ENCODE peak calls at places on chromosomes 4 and X, in nine cellular contexts. M, K, G, L, W, T, Q, C and H are unnamed samples.

GRCh38 chr4:122898370-122899150 is 23.8 kb downstream of the NUDT6 start:
- DNase-seq in M (no peak), K (no peak), G (no peak), L (no peak), W (no peak), T (no peak), Q (peak), C (no peak), H (peak)

GRCh38 chrX:12526296-12526695 is 264.9 kb upstream of the PRPS2 start:
- DNase-seq in M (no peak), K (no peak), G (no peak), L (no peak), W (no peak), T (no peak), Q (no peak), C (no peak), H (no peak)

GRCh38 chrX:19739683-19740082 is 147.7 kb downstream of the SH3KBP1 start:
- DNase-seq in M (peak), K (peak), G (peak), L (peak), W (peak), T (peak), Q (peak), C (no peak), H (peak)

GRCh38 chr4:122584517-122584916 is 36.3 kb downstream of the IL21 start:
- DNase-seq in M (no peak), K (no peak), G (no peak), L (no peak), W (peak), T (peak), Q (peak), C (no peak), H (peak)

GRCh38 chrX:100659431-100660137 is 15.6 kb downstream of the SRPX2 start:
- DNase-seq in M (no peak), K (no peak), G (no peak), L (no peak), W (no peak), T (no peak), Q (no peak), C (no peak), H (no peak)

GRCh38 chr4:10024303-10024702 is 3.0 kb upstream of the SLC2A9 start:
- DNase-seq in M (no peak), K (peak), G (no peak), L (no peak), W (no peak), T (no peak), Q (no peak), C (no peak), H (no peak)

GRCh38 chrX:45006002-45006800 is 133.2 kb downstream of the KDM6A start:
- DNase-seq in M (no peak), K (no peak), G (no peak), L (no peak), W (no peak), T (no peak), Q (peak), C (no peak), H (peak)

GRCh38 chrX:143837444-143837843 is 46.4 kb upstream of the UBE2NL start:
- DNase-seq in M (no peak), K (no peak), G (no peak), L (no peak), W (no peak), T (no peak), Q (no peak), C (no peak), H (no peak)

GRCh38 chr4:67106846-67107467 is 438.3 kb downstream of the CENPC start:
- DNase-seq in M (no peak), K (no peak), G (no peak), L (no peak), W (no peak), T (no peak), Q (no peak), C (no peak), H (peak)

GRCh38 chrX:130097507-130098201 is 12.6 kb downstream of the ELF4 start:
- DNase-seq in M (peak), K (no peak), G (peak), L (no peak), W (no peak), T (no peak), Q (no peak), C (no peak), H (no peak)

GRCh38 chr4:20430555-20430954 is 178.8 kb downstream of the SLIT2 start:
- DNase-seq in M (no peak), K (no peak), G (no peak), L (no peak), W (no peak), T (no peak), Q (peak), C (no peak), H (peak)

GRCh38 chr4:176150283-176150682 is 45.1 kb downstream of the SPATA4 start:
- DNase-seq in M (peak), K (no peak), G (no peak), L (no peak), W (peak), T (no peak), Q (peak), C (no peak), H (peak)

GRCh38 chr4:91330555-91331137 is 973.1 kb upstream of the GRID2 start:
- DNase-seq in M (no peak), K (no peak), G (no peak), L (no peak), W (no peak), T (no peak), Q (peak), C (no peak), H (peak)

GRCh38 chr4:172688536-172688935 is 480.1 kb upstream of the GALNT7 start:
- DNase-seq in M (no peak), K (no peak), G (no peak), L (no peak), W (no peak), T (no peak), Q (no peak), C (no peak), H (no peak)

GRCh38 chr4:105474110-105474518 is 252 bp upstream of the PPA2 start:
- DNase-seq in M (no peak), K (peak), G (no peak), L (peak), W (no peak), T (no peak), Q (peak), C (no peak), H (peak)

GRCh38 chrX:81082649-81083048 is 119.1 kb downstream of the HMGN5 start:
- DNase-seq in M (no peak), K (no peak), G (no peak), L (no peak), W (peak), T (no peak), Q (no peak), C (no peak), H (no peak)

GRCh38 chr4:41882622-41883347 is 52.4 kb upstream of the TMEM33 start:
- DNase-seq in M (no peak), K (no peak), G (no peak), L (no peak), W (peak), T (peak), Q (peak), C (no peak), H (peak)

GRCh38 chr4:3263053-3263958 is 14.3 kb downstream of the MSANTD1 start:
- DNase-seq in M (no peak), K (no peak), G (no peak), L (no peak), W (no peak), T (no peak), Q (no peak), C (no peak), H (no peak)

GRCh38 chr4:54320826-54321320 is 91.8 kb downstream of the PDGFRA start:
- DNase-seq in M (no peak), K (no peak), G (no peak), L (no peak), W (no peak), T (no peak), Q (no peak), C (no peak), H (peak)

GRCh38 chr4:123260429-123261052 is 136.1 kb upstream of the SPRY1 start:
- DNase-seq in M (no peak), K (no peak), G (no peak), L (no peak), W (no peak), T (no peak), Q (no peak), C (no peak), H (no peak)

GRCh38 chrX:47831788-47832187 is 4.9 kb upstream of the ZNF81 start:
- DNase-seq in M (peak), K (peak), G (peak), L (peak), W (peak), T (peak), Q (no peak), C (no peak), H (peak)

GRCh38 chrX:2875798-2876399 is 47.2 kb downstream of the GYG2 start:
- DNase-seq in M (peak), K (no peak), G (no peak), L (no peak), W (peak), T (no peak), Q (peak), C (no peak), H (no peak)

GRCh38 chrX:107672955-107673378 is 44.7 kb downstream of the PRPS1 start:
- DNase-seq in M (peak), K (peak), G (peak), L (peak), W (peak), T (peak), Q (peak), C (no peak), H (peak)

GRCh38 chr4:10787365-10787764 is 102.8 kb upstream of the CLNK start:
- DNase-seq in M (no peak), K (no peak), G (no peak), L (no peak), W (no peak), T (no peak), Q (no peak), C (no peak), H (no peak)

GRCh38 chr4:138114434-138114833 is 127.7 kb downstream of the SLC7A11 start:
- DNase-seq in M (no peak), K (no peak), G (no peak), L (no peak), W (peak), T (peak), Q (no peak), C (peak), H (no peak)

GRCh38 chr4:138113819-138114415 is 128.2 kb downstream of the SLC7A11 start:
- DNase-seq in M (peak), K (no peak), G (no peak), L (no peak), W (no peak), T (no peak), Q (peak), C (no peak), H (peak)

GRCh38 chr4:138110815-138111214 is 131.3 kb downstream of the SLC7A11 start:
- DNase-seq in M (no peak), K (no peak), G (no peak), L (no peak), W (no peak), T (no peak), Q (no peak), C (no peak), H (peak)

GRCh38 chr4:138112389-138112788 is 129.8 kb downstream of the SLC7A11 start:
- DNase-seq in M (no peak), K (no peak), G (no peak), L (no peak), W (no peak), T (no peak), Q (no peak), C (no peak), H (no peak)

GRCh38 chr4:138111462-138112000 is 130.6 kb downstream of the SLC7A11 start:
- DNase-seq in M (peak), K (no peak), G (no peak), L (no peak), W (no peak), T (no peak), Q (peak), C (no peak), H (peak)
- TF ChIP-seq CTCF in M (peak), K (no peak), G (no peak), L (no peak), W (no peak), T (no peak), Q (no peak), C (no peak), H (no peak)

GRCh38 chr4:186032259-186032658 is 36.7 kb upstream of the TLR3 start:
- DNase-seq in M (no peak), K (no peak), G (no peak), L (no peak), W (no peak), T (no peak), Q (no peak), C (no peak), H (no peak)
- TF ChIP-seq CTCF in M (peak), K (no peak), G (no peak), L (no peak), W (peak), T (no peak), Q (peak), C (no peak), H (peak)

GRCh38 chr4:170374770-170375169 is 285.0 kb upstream of the AADAT start:
- DNase-seq in M (peak), K (no peak), G (no peak), L (no peak), W (peak), T (peak), Q (no peak), C (no peak), H (peak)
- TF ChIP-seq CTCF in M (peak), K (no peak), G (no peak), L (no peak), W (peak), T (peak), Q (peak), C (peak), H (peak)

DNA sequence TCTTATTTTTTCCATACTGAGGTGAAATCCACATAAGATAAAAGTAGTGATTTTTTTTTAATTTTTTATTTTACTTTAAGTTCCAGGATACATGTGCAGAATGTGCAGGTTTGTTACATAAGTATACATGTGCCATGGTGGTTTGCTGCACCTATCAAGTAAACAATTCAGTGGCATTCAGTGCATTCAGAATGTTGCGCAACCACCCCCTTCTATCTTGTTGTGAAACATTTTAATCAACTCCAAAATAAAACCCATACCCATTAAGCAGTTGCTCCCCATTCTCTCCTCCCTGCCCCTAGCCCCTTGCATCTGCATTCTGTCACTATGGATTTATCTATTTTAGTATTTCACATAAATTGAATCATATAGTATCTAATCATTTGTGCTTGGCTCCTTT is 121.2 kb downstream of the KLHL13 start:
- DNase-seq in M (no peak), K (no peak), G (no peak), L (no peak), W (no peak), T (no peak), Q (no peak), C (no peak), H (peak)
- TF ChIP-seq CTCF in M (no peak), K (no peak), G (no peak), L (no peak), W (no peak), T (no peak), Q (no peak), C (no peak), H (no peak)

GRCh38 chr4:92658318-92658717 is 354.6 kb downstream of the GRID2 start:
- DNase-seq in M (no peak), K (no peak), G (no peak), L (no peak), W (no peak), T (no peak), Q (no peak), C (no peak), H (no peak)
- TF ChIP-seq CTCF in M (no peak), K (no peak), G (no peak), L (no peak), W (no peak), T (no peak), Q (no peak), C (no peak), H (no peak)

GRCh38 chr4:99210789-99211188 is 8.3 kb downstream of the ADH6 start:
- DNase-seq in M (no peak), K (no peak), G (no peak), L (no peak), W (no peak), T (no peak), Q (no peak), C (no peak), H (no peak)
- TF ChIP-seq CTCF in M (no peak), K (no peak), G (no peak), L (no peak), W (no peak), T (no peak), Q (no peak), C (no peak), H (no peak)